ENCODE peak calls at places on chromosomes 12 and 14, in ten cellular contexts. One of them, this sample, is unnamed.

GRCh38 chr14:73465833-73466532 is 7.6 kb upstream of the NUMB start:
- DNase-seq in RPMI7951: no peak
- DNase-seq in GM10248: no peak
- DNase-seq in GM20000: no peak
- DNase-seq in NCI-H2227 treated with DMSO at 0.1 percent for 48 hours: no peak
- DNase-seq in midbrain: no peak
- DNase-seq in T-helper 9 cell: no peak
- DNase-seq in MV-4-11: peak; percentile 69
- DNase-seq in frontal cortex: no peak
- DNase-seq in Calu3: no peak
- DNase-seq in this sample: no peak

GRCh38 chr12:31682136-31682962 is 22.9 kb downstream of the ETFBKMT start:
- DNase-seq in RPMI7951: peak; percentile 81
- DNase-seq in GM10248: peak; percentile 78
- DNase-seq in GM20000: peak; percentile 67
- DNase-seq in NCI-H2227 treated with DMSO at 0.1 percent for 48 hours: peak; percentile 36
- DNase-seq in midbrain: peak; percentile 19
- DNase-seq in T-helper 9 cell: peak; percentile 38
- DNase-seq in MV-4-11: peak; percentile 79
- DNase-seq in frontal cortex: no peak
- DNase-seq in Calu3: peak; percentile 81
- DNase-seq in this sample: peak; percentile 91

GRCh38 chr14:61640834-61641170 is 54.5 kb upstream of the HIF1A start:
- DNase-seq in RPMI7951: no peak
- DNase-seq in GM10248: no peak
- DNase-seq in GM20000: no peak
- DNase-seq in NCI-H2227 treated with DMSO at 0.1 percent for 48 hours: no peak
- DNase-seq in midbrain: peak; percentile 8
- DNase-seq in T-helper 9 cell: no peak
- DNase-seq in MV-4-11: no peak
- DNase-seq in frontal cortex: no peak
- DNase-seq in Calu3: no peak
- DNase-seq in this sample: no peak

GRCh38 chr12:54525383-54525782 is 24.0 kb upstream of the PDE1B start:
- DNase-seq in RPMI7951: no peak
- DNase-seq in GM10248: no peak
- DNase-seq in GM20000: no peak
- DNase-seq in NCI-H2227 treated with DMSO at 0.1 percent for 48 hours: no peak
- DNase-seq in midbrain: no peak
- DNase-seq in T-helper 9 cell: no peak
- DNase-seq in MV-4-11: no peak
- DNase-seq in frontal cortex: no peak
- DNase-seq in Calu3: no peak
- DNase-seq in this sample: no peak

GRCh38 chr12:42326466-42327226 is 679 bp downstream of the PPHLN1 start:
- DNase-seq in RPMI7951: peak; percentile 49
- DNase-seq in GM10248: peak; percentile 23
- DNase-seq in GM20000: no peak
- DNase-seq in NCI-H2227 treated with DMSO at 0.1 percent for 48 hours: no peak
- DNase-seq in midbrain: no peak
- DNase-seq in T-helper 9 cell: no peak
- DNase-seq in MV-4-11: peak; percentile 53
- DNase-seq in frontal cortex: no peak
- DNase-seq in Calu3: peak; percentile 3
- DNase-seq in this sample: no peak

GRCh38 chr14:20631023-20631820 is 10.3 kb downstream of the OR6S1 start:
- DNase-seq in RPMI7951: peak; percentile 42
- DNase-seq in GM10248: no peak
- DNase-seq in GM20000: no peak
- DNase-seq in NCI-H2227 treated with DMSO at 0.1 percent for 48 hours: peak; percentile 58
- DNase-seq in midbrain: peak; percentile 47
- DNase-seq in T-helper 9 cell: peak; percentile 52
- DNase-seq in MV-4-11: peak; percentile 54
- DNase-seq in frontal cortex: no peak
- DNase-seq in Calu3: peak; percentile 61
- DNase-seq in this sample: no peak

GRCh38 chr14:66495214-66496098 is 9.3 kb downstream of the CCDC196 start:
- DNase-seq in RPMI7951: peak; percentile 61
- DNase-seq in GM10248: peak; percentile 41
- DNase-seq in GM20000: peak; percentile 48
- DNase-seq in NCI-H2227 treated with DMSO at 0.1 percent for 48 hours: peak; percentile 83
- DNase-seq in midbrain: peak; percentile 83
- DNase-seq in T-helper 9 cell: peak; percentile 1
- DNase-seq in MV-4-11: peak; percentile 62
- DNase-seq in frontal cortex: no peak
- DNase-seq in Calu3: peak; percentile 26
- DNase-seq in this sample: no peak

GRCh38 chr14:85688024-85688423 is 158.1 kb downstream of the FLRT2 start:
- DNase-seq in RPMI7951: no peak
- DNase-seq in GM10248: no peak
- DNase-seq in GM20000: no peak
- DNase-seq in NCI-H2227 treated with DMSO at 0.1 percent for 48 hours: no peak
- DNase-seq in midbrain: no peak
- DNase-seq in T-helper 9 cell: no peak
- DNase-seq in MV-4-11: peak; percentile 64
- DNase-seq in frontal cortex: no peak
- DNase-seq in Calu3: no peak
- DNase-seq in this sample: no peak

GRCh38 chr12:131047789-131048610 is 94.3 kb downstream of the ADGRD1 start:
- DNase-seq in RPMI7951: no peak
- DNase-seq in GM10248: no peak
- DNase-seq in GM20000: no peak
- DNase-seq in NCI-H2227 treated with DMSO at 0.1 percent for 48 hours: no peak
- DNase-seq in midbrain: no peak
- DNase-seq in T-helper 9 cell: no peak
- DNase-seq in MV-4-11: no peak
- DNase-seq in frontal cortex: no peak
- DNase-seq in Calu3: no peak
- DNase-seq in this sample: no peak

GRCh38 chr12:34249271-34249670 is 227.0 kb downstream of the ALG10 start:
- DNase-seq in RPMI7951: no peak
- DNase-seq in GM10248: no peak
- DNase-seq in GM20000: no peak
- DNase-seq in NCI-H2227 treated with DMSO at 0.1 percent for 48 hours: no peak
- DNase-seq in midbrain: no peak
- DNase-seq in T-helper 9 cell: no peak
- DNase-seq in MV-4-11: no peak
- DNase-seq in frontal cortex: no peak
- DNase-seq in Calu3: no peak
- DNase-seq in this sample: no peak

GRCh38 chr12:47705239-47705570 is 625 bp downstream of the RPAP3 start:
- DNase-seq in RPMI7951: no peak
- DNase-seq in GM10248: no peak
- DNase-seq in GM20000: no peak
- DNase-seq in NCI-H2227 treated with DMSO at 0.1 percent for 48 hours: no peak
- DNase-seq in midbrain: no peak
- DNase-seq in T-helper 9 cell: no peak
- DNase-seq in MV-4-11: no peak
- DNase-seq in frontal cortex: no peak
- DNase-seq in Calu3: no peak
- DNase-seq in this sample: no peak

GRCh38 chr12:7994731-7995205 is 37.7 kb upstream of the FOXJ2 start:
- DNase-seq in RPMI7951: peak; percentile 91
- DNase-seq in GM10248: no peak
- DNase-seq in GM20000: no peak
- DNase-seq in NCI-H2227 treated with DMSO at 0.1 percent for 48 hours: no peak
- DNase-seq in midbrain: no peak
- DNase-seq in T-helper 9 cell: no peak
- DNase-seq in MV-4-11: no peak
- DNase-seq in frontal cortex: no peak
- DNase-seq in Calu3: no peak
- DNase-seq in this sample: no peak

GRCh38 chr14:59997496-59997895 is 77.6 kb downstream of the LRRC9 start:
- DNase-seq in RPMI7951: no peak
- DNase-seq in GM10248: no peak
- DNase-seq in GM20000: no peak
- DNase-seq in NCI-H2227 treated with DMSO at 0.1 percent for 48 hours: no peak
- DNase-seq in midbrain: no peak
- DNase-seq in T-helper 9 cell: no peak
- DNase-seq in MV-4-11: no peak
- DNase-seq in frontal cortex: no peak
- DNase-seq in Calu3: no peak
- DNase-seq in this sample: no peak

GRCh38 chr14:75662966-75663365 is 1.9 kb downstream of the TTLL5 start:
- DNase-seq in RPMI7951: no peak
- DNase-seq in GM10248: no peak
- DNase-seq in GM20000: no peak
- DNase-seq in NCI-H2227 treated with DMSO at 0.1 percent for 48 hours: no peak
- DNase-seq in midbrain: no peak
- DNase-seq in T-helper 9 cell: no peak
- DNase-seq in MV-4-11: no peak
- DNase-seq in frontal cortex: no peak
- DNase-seq in Calu3: no peak
- DNase-seq in this sample: no peak

GRCh38 chr14:24692382-24693352 is 58.7 kb upstream of the GZMB start:
- DNase-seq in RPMI7951: no peak
- DNase-seq in GM10248: no peak
- DNase-seq in GM20000: no peak
- DNase-seq in NCI-H2227 treated with DMSO at 0.1 percent for 48 hours: no peak
- DNase-seq in midbrain: no peak
- DNase-seq in T-helper 9 cell: no peak
- DNase-seq in MV-4-11: no peak
- DNase-seq in frontal cortex: no peak
- DNase-seq in Calu3: no peak
- DNase-seq in this sample: no peak

GRCh38 chr14:90396342-90397339 is at the start of gene CALM1:
- DNase-seq in RPMI7951: peak; percentile 90
- DNase-seq in GM10248: peak; percentile 93
- DNase-seq in GM20000: peak; percentile 96
- DNase-seq in NCI-H2227 treated with DMSO at 0.1 percent for 48 hours: peak; percentile 89
- DNase-seq in midbrain: peak; percentile 91
- DNase-seq in T-helper 9 cell: peak; percentile 99
- DNase-seq in MV-4-11: peak; percentile 81
- DNase-seq in frontal cortex: peak; percentile 96
- DNase-seq in Calu3: peak; percentile 96
- DNase-seq in this sample: peak; percentile 89

GRCh38 chr14:76644875-76645518 is 116.3 kb upstream of the VASH1 start:
- DNase-seq in RPMI7951: peak; percentile 17
- DNase-seq in GM10248: peak; percentile 52
- DNase-seq in GM20000: peak; percentile 54
- DNase-seq in NCI-H2227 treated with DMSO at 0.1 percent for 48 hours: peak; percentile 31
- DNase-seq in midbrain: peak; percentile 22
- DNase-seq in T-helper 9 cell: no peak
- DNase-seq in MV-4-11: peak; percentile 23
- DNase-seq in frontal cortex: peak; percentile 18
- DNase-seq in Calu3: peak; percentile 59
- DNase-seq in this sample: no peak